ENCODE peak calls at places on chromosomes 7 and 10, in seven cellular contexts. One of them, this sample, is unnamed.

GRCh38 chr7:77940647-77941046 is 142.1 kb downstream of the PHTF2 start:
- DNase-seq in mammary epithelial cell: peak; percentile 7
- DNase-seq in hepatic stellate cell: peak; percentile 44
- DNase-seq in tibial nerve: no peak
- DNase-seq in NCI-H460: peak; percentile 32
- DNase-seq in HFFc6: peak; percentile 27
- DNase-seq in iris pigment epithelial cell: peak; percentile 47
- DNase-seq in this sample: peak; percentile 63

GRCh38 chr10:57657164-57657765 is 610.4 kb downstream of the IPMK start:
- DNase-seq in HFFc6: peak; percentile 24
- DNase-seq in NCI-H460: peak; percentile 55
- DNase-seq in mammary epithelial cell: peak; percentile 30
- DNase-seq in hepatic stellate cell: peak; percentile 1
- DNase-seq in iris pigment epithelial cell: peak; percentile 56
- DNase-seq in tibial nerve: peak; percentile 14
- DNase-seq in this sample: peak; percentile 60

GRCh38 chr10:102796407-102797176 is 40.6 kb downstream of the CYP17A1 start:
- DNase-seq in tibial nerve: peak; percentile 81
- DNase-seq in hepatic stellate cell: no peak
- DNase-seq in iris pigment epithelial cell: peak; percentile 63
- DNase-seq in NCI-H460: no peak
- DNase-seq in mammary epithelial cell: no peak
- DNase-seq in HFFc6: peak; percentile 34
- DNase-seq in this sample: peak; percentile 73

GRCh38 chr7:16423761-16424160 is 2.4 kb upstream of the CRPPA start:
- DNase-seq in iris pigment epithelial cell: no peak
- DNase-seq in mammary epithelial cell: no peak
- DNase-seq in hepatic stellate cell: no peak
- DNase-seq in HFFc6: no peak
- DNase-seq in NCI-H460: no peak
- DNase-seq in tibial nerve: no peak
- DNase-seq in this sample: no peak

GRCh38 chr7:2172311-2173183 is 60.2 kb downstream of the MAD1L1 start:
- DNase-seq in mammary epithelial cell: peak; percentile 44
- DNase-seq in HFFc6: peak; percentile 85
- DNase-seq in tibial nerve: no peak
- DNase-seq in NCI-H460: no peak
- DNase-seq in iris pigment epithelial cell: peak; percentile 94
- DNase-seq in hepatic stellate cell: peak; percentile 92
- DNase-seq in this sample: peak; percentile 87

GRCh38 chr7:15687645-15688025 is 1.2 kb upstream of the MEOX2 start:
- DNase-seq in tibial nerve: peak; percentile 28
- DNase-seq in mammary epithelial cell: no peak
- DNase-seq in NCI-H460: no peak
- DNase-seq in HFFc6: no peak
- DNase-seq in iris pigment epithelial cell: no peak
- DNase-seq in hepatic stellate cell: no peak
- DNase-seq in this sample: no peak

GRCh38 chr7:29375641-29376562 is 181.3 kb downstream of the CHN2 start:
- DNase-seq in hepatic stellate cell: no peak
- DNase-seq in HFFc6: no peak
- DNase-seq in mammary epithelial cell: peak; percentile 30
- DNase-seq in iris pigment epithelial cell: peak; percentile 30
- DNase-seq in NCI-H460: peak; percentile 8
- DNase-seq in tibial nerve: no peak
- DNase-seq in this sample: peak; percentile 7

GRCh38 chr7:97006146-97006950 is 995 bp downstream of the DLX6 start:
- DNase-seq in NCI-H460: no peak
- DNase-seq in mammary epithelial cell: peak; percentile 55
- DNase-seq in iris pigment epithelial cell: peak; percentile 48
- DNase-seq in hepatic stellate cell: peak; percentile 42
- DNase-seq in tibial nerve: no peak
- DNase-seq in HFFc6: no peak
- DNase-seq in this sample: no peak

GRCh38 chr10:21165489-21165888 is 268.4 kb upstream of the NEBL start:
- DNase-seq in hepatic stellate cell: no peak
- DNase-seq in tibial nerve: no peak
- DNase-seq in HFFc6: no peak
- DNase-seq in mammary epithelial cell: no peak
- DNase-seq in iris pigment epithelial cell: no peak
- DNase-seq in NCI-H460: no peak
- DNase-seq in this sample: no peak

GRCh38 chr7:2820508-2820934 is 23.6 kb downstream of the GNA12 start:
- DNase-seq in HFFc6: peak; percentile 98
- DNase-seq in hepatic stellate cell: peak; percentile 90
- DNase-seq in NCI-H460: peak; percentile 43
- DNase-seq in mammary epithelial cell: peak; percentile 96
- DNase-seq in tibial nerve: peak; percentile 56
- DNase-seq in iris pigment epithelial cell: peak; percentile 96
- DNase-seq in this sample: peak; percentile 98

GRCh38 chr7:135855836-135856235 is 107.2 kb upstream of the FAM180A start:
- DNase-seq in hepatic stellate cell: no peak
- DNase-seq in mammary epithelial cell: peak; percentile 56
- DNase-seq in iris pigment epithelial cell: peak; percentile 22
- DNase-seq in tibial nerve: no peak
- DNase-seq in NCI-H460: no peak
- DNase-seq in HFFc6: peak; percentile 53
- DNase-seq in this sample: peak; percentile 27

GRCh38 chr7:134941185-134941900 is 45.0 kb upstream of the AGBL3 start:
- DNase-seq in mammary epithelial cell: peak; percentile 80
- DNase-seq in iris pigment epithelial cell: peak; percentile 82
- DNase-seq in tibial nerve: no peak
- DNase-seq in NCI-H460: no peak
- DNase-seq in hepatic stellate cell: peak; percentile 52
- DNase-seq in HFFc6: peak; percentile 83
- DNase-seq in this sample: peak; percentile 91

GRCh38 chr10:104299031-104299904 is 30.3 kb downstream of the GSTO2 start:
- DNase-seq in HFFc6: peak; percentile 72
- DNase-seq in hepatic stellate cell: no peak
- DNase-seq in NCI-H460: no peak
- DNase-seq in tibial nerve: no peak
- DNase-seq in iris pigment epithelial cell: peak; percentile 89
- DNase-seq in mammary epithelial cell: no peak
- DNase-seq in this sample: peak; percentile 90

GRCh38 chr10:120978589-120979252 is 127.6 kb downstream of the WDR11 start:
- DNase-seq in mammary epithelial cell: no peak
- DNase-seq in hepatic stellate cell: no peak
- DNase-seq in NCI-H460: no peak
- DNase-seq in HFFc6: peak; percentile 12
- DNase-seq in iris pigment epithelial cell: peak; percentile 65
- DNase-seq in tibial nerve: no peak
- DNase-seq in this sample: no peak

GRCh38 chr7:131370523-131370968 is 42.9 kb downstream of the MKLN1 start:
- DNase-seq in tibial nerve: no peak
- DNase-seq in hepatic stellate cell: peak; percentile 8
- DNase-seq in iris pigment epithelial cell: peak; percentile 68
- DNase-seq in NCI-H460: no peak
- DNase-seq in HFFc6: peak; percentile 25
- DNase-seq in mammary epithelial cell: peak; percentile 37
- DNase-seq in this sample: peak; percentile 59

GRCh38 chr7:74365320-74366022 is 76.3 kb downstream of the CLIP2 start:
- DNase-seq in iris pigment epithelial cell: peak; percentile 76
- DNase-seq in hepatic stellate cell: peak; percentile 95
- DNase-seq in tibial nerve: peak; percentile 24
- DNase-seq in NCI-H460: peak; percentile 58
- DNase-seq in mammary epithelial cell: no peak
- DNase-seq in HFFc6: peak; percentile 34
- DNase-seq in this sample: peak; percentile 21

GRCh38 chr10:117241541-117242462 is 888 bp downstream of the SLC18A2 start:
- DNase-seq in hepatic stellate cell: no peak
- DNase-seq in NCI-H460: no peak
- DNase-seq in HFFc6: no peak
- DNase-seq in tibial nerve: no peak
- DNase-seq in mammary epithelial cell: peak; percentile 7
- DNase-seq in iris pigment epithelial cell: peak; percentile 11
- DNase-seq in this sample: no peak

GRCh38 chr7:19215421-19215820 is 70.2 kb upstream of the FERD3L start:
- DNase-seq in iris pigment epithelial cell: peak; percentile 93
- DNase-seq in NCI-H460: no peak
- DNase-seq in hepatic stellate cell: peak; percentile 17
- DNase-seq in mammary epithelial cell: peak; percentile 6
- DNase-seq in tibial nerve: no peak
- DNase-seq in HFFc6: peak; percentile 74
- DNase-seq in this sample: peak; percentile 76

GRCh38 chr10:62456611-62457101 is 82.5 kb downstream of the ZNF365 start:
- DNase-seq in iris pigment epithelial cell: no peak
- DNase-seq in NCI-H460: no peak
- DNase-seq in tibial nerve: no peak
- DNase-seq in HFFc6: peak; percentile 5
- DNase-seq in hepatic stellate cell: no peak
- DNase-seq in mammary epithelial cell: no peak
- DNase-seq in this sample: no peak

GRCh38 chr7:80593869-80594587 is 44.4 kb upstream of the CD36 start:
- DNase-seq in HFFc6: no peak
- DNase-seq in hepatic stellate cell: no peak
- DNase-seq in NCI-H460: no peak
- DNase-seq in iris pigment epithelial cell: peak; percentile 23
- DNase-seq in mammary epithelial cell: no peak
- DNase-seq in tibial nerve: no peak
- DNase-seq in this sample: no peak

GRCh38 chr10:98425511-98426352 is 10.8 kb upstream of the PYROXD2 start:
- DNase-seq in mammary epithelial cell: peak; percentile 24
- DNase-seq in hepatic stellate cell: peak; percentile 62
- DNase-seq in tibial nerve: no peak
- DNase-seq in HFFc6: peak; percentile 26
- DNase-seq in iris pigment epithelial cell: peak; percentile 48
- DNase-seq in NCI-H460: peak; percentile 54
- DNase-seq in this sample: peak; percentile 35

GRCh38 chr10:36499696-36500095 is 625.7 kb upstream of the ANKRD30A start:
- DNase-seq in mammary epithelial cell: peak; percentile 42
- DNase-seq in NCI-H460: no peak
- DNase-seq in HFFc6: no peak
- DNase-seq in hepatic stellate cell: no peak
- DNase-seq in iris pigment epithelial cell: peak; percentile 35
- DNase-seq in tibial nerve: no peak
- DNase-seq in this sample: peak; percentile 21

GRCh38 chr10:118259288-118259906 is 82.7 kb downstream of the FAM204A start:
- DNase-seq in tibial nerve: no peak
- DNase-seq in iris pigment epithelial cell: peak; percentile 27
- DNase-seq in hepatic stellate cell: no peak
- DNase-seq in NCI-H460: peak; percentile 32
- DNase-seq in mammary epithelial cell: peak; percentile 9
- DNase-seq in HFFc6: no peak
- DNase-seq in this sample: peak; percentile 13

GRCh38 chr10:113625461-113626186 is 38.2 kb downstream of the NRAP start:
- DNase-seq in NCI-H460: no peak
- DNase-seq in iris pigment epithelial cell: no peak
- DNase-seq in hepatic stellate cell: no peak
- DNase-seq in HFFc6: no peak
- DNase-seq in tibial nerve: no peak
- DNase-seq in mammary epithelial cell: no peak
- DNase-seq in this sample: no peak

GRCh38 chr7:158827411-158828342 is 1.6 kb downstream of the ESYT2 start:
- DNase-seq in hepatic stellate cell: no peak
- DNase-seq in HFFc6: peak; percentile 15
- DNase-seq in mammary epithelial cell: peak; percentile 52
- DNase-seq in NCI-H460: no peak
- DNase-seq in iris pigment epithelial cell: peak; percentile 52
- DNase-seq in tibial nerve: no peak
- DNase-seq in this sample: peak; percentile 55

GRCh38 chr7:102841290-102841689 is 71.5 kb upstream of the LRRC17 start:
- DNase-seq in hepatic stellate cell: no peak
- DNase-seq in iris pigment epithelial cell: no peak
- DNase-seq in mammary epithelial cell: no peak
- DNase-seq in HFFc6: no peak
- DNase-seq in NCI-H460: no peak
- DNase-seq in tibial nerve: no peak
- DNase-seq in this sample: peak; percentile 65

GRCh38 chr10:75400769-75401568 is 595 bp downstream of the ZNF503 start:
- DNase-seq in NCI-H460: no peak
- DNase-seq in HFFc6: peak; percentile 43
- DNase-seq in tibial nerve: peak; percentile 42
- DNase-seq in mammary epithelial cell: peak; percentile 49
- DNase-seq in iris pigment epithelial cell: peak; percentile 36
- DNase-seq in hepatic stellate cell: peak; percentile 75
- DNase-seq in this sample: peak; percentile 43

GRCh38 chr10:119596537-119597404 is at the start of gene TIAL1:
- DNase-seq in HFFc6: peak; percentile 99
- DNase-seq in mammary epithelial cell: peak; percentile 99
- DNase-seq in NCI-H460: peak; percentile 99
- DNase-seq in iris pigment epithelial cell: peak; percentile 100
- DNase-seq in hepatic stellate cell: peak; percentile 93
- DNase-seq in tibial nerve: peak; percentile 94
- DNase-seq in this sample: peak; percentile 100

GRCh38 chr10:80050752-80051151 is 27.7 kb upstream of the TMEM254 start:
- DNase-seq in HFFc6: no peak
- DNase-seq in iris pigment epithelial cell: no peak
- DNase-seq in tibial nerve: no peak
- DNase-seq in NCI-H460: no peak
- DNase-seq in mammary epithelial cell: no peak
- DNase-seq in hepatic stellate cell: no peak
- DNase-seq in this sample: no peak

GRCh38 chr10:110681023-110681681 is 37.0 kb downstream of the RBM20 start:
- DNase-seq in tibial nerve: no peak
- DNase-seq in NCI-H460: peak; percentile 46
- DNase-seq in HFFc6: peak; percentile 6
- DNase-seq in hepatic stellate cell: peak; percentile 72
- DNase-seq in mammary epithelial cell: no peak
- DNase-seq in iris pigment epithelial cell: peak; percentile 25
- DNase-seq in this sample: no peak

GRCh38 chr10:4511559-4511958 is 314.4 kb upstream of the AKR1E2 start:
- DNase-seq in hepatic stellate cell: no peak
- DNase-seq in tibial nerve: no peak
- DNase-seq in HFFc6: no peak
- DNase-seq in iris pigment epithelial cell: no peak
- DNase-seq in mammary epithelial cell: no peak
- DNase-seq in NCI-H460: no peak
- DNase-seq in this sample: peak; percentile 71

GRCh38 chr10:114905450-114905849 is 32.5 kb upstream of the TRUB1 start:
- DNase-seq in NCI-H460: no peak
- DNase-seq in hepatic stellate cell: peak; percentile 26
- DNase-seq in tibial nerve: no peak
- DNase-seq in mammary epithelial cell: peak; percentile 48
- DNase-seq in HFFc6: peak; percentile 37
- DNase-seq in iris pigment epithelial cell: peak; percentile 21
- DNase-seq in this sample: peak; percentile 37

GRCh38 chr7:129090307-129090907 is 35.5 kb upstream of the TNPO3 start:
- DNase-seq in tibial nerve: no peak
- DNase-seq in mammary epithelial cell: no peak
- DNase-seq in HFFc6: no peak
- DNase-seq in NCI-H460: no peak
- DNase-seq in iris pigment epithelial cell: no peak
- DNase-seq in hepatic stellate cell: no peak
- DNase-seq in this sample: no peak

GRCh38 chr10:89419548-89419947 is 5.2 kb downstream of the IFIT5 start:
- DNase-seq in iris pigment epithelial cell: peak; percentile 47
- DNase-seq in HFFc6: no peak
- DNase-seq in mammary epithelial cell: no peak
- DNase-seq in NCI-H460: no peak
- DNase-seq in tibial nerve: no peak
- DNase-seq in hepatic stellate cell: peak; percentile 19
- DNase-seq in this sample: peak; percentile 44

GRCh38 chr7:2411815-2412586 is 8.6 kb downstream of the CHST12 start:
- DNase-seq in HFFc6: no peak
- DNase-seq in NCI-H460: no peak
- DNase-seq in hepatic stellate cell: peak; percentile 35
- DNase-seq in tibial nerve: no peak
- DNase-seq in mammary epithelial cell: no peak
- DNase-seq in iris pigment epithelial cell: peak; percentile 43
- DNase-seq in this sample: no peak

GRCh38 chr7:83934118-83934734 is 260.4 kb downstream of the SEMA3A start:
- DNase-seq in hepatic stellate cell: no peak
- DNase-seq in iris pigment epithelial cell: peak; percentile 5
- DNase-seq in mammary epithelial cell: no peak
- DNase-seq in NCI-H460: no peak
- DNase-seq in tibial nerve: no peak
- DNase-seq in HFFc6: no peak
- DNase-seq in this sample: peak; percentile 25

GRCh38 chr10:72275351-72276012 is 1.8 kb downstream of the DDIT4 start:
- DNase-seq in hepatic stellate cell: no peak
- DNase-seq in iris pigment epithelial cell: peak; percentile 34
- DNase-seq in HFFc6: no peak
- DNase-seq in NCI-H460: no peak
- DNase-seq in tibial nerve: no peak
- DNase-seq in mammary epithelial cell: peak; percentile 61
- DNase-seq in this sample: peak; percentile 42

GRCh38 chr7:131293018-131293417 is 34.7 kb upstream of the MKLN1 start:
- DNase-seq in mammary epithelial cell: peak; percentile 64
- DNase-seq in HFFc6: peak; percentile 59
- DNase-seq in NCI-H460: no peak
- DNase-seq in tibial nerve: no peak
- DNase-seq in iris pigment epithelial cell: peak; percentile 45
- DNase-seq in hepatic stellate cell: peak; percentile 12
- DNase-seq in this sample: peak; percentile 91